ENCODE peak calls at places on chromosomes 6 and 20, in nine cellular contexts. D, V, E, W, T, J, Z, N and P are unnamed samples.

GRCh38 chr20:57114290-57115005 is 152.0 kb downstream of the BMP7 start:
- DNase-seq in W (no peak), N (no peak), V (no peak), E (no peak), T (no peak), D (no peak), J (no peak), Z (no peak), P (no peak)

GRCh38 chr6:20366082-20366834 is 35.4 kb upstream of the E2F3 start:
- DNase-seq in E (no peak), T (no peak), W (no peak), J (no peak), N (no peak), V (no peak), Z (no peak), D (no peak), P (peak; percentile 22)

GRCh38 chr6:141394565-141395051 is 738.1 kb upstream of the GJE1 start:
- DNase-seq in N (no peak), W (no peak), T (no peak), V (no peak), J (no peak), D (no peak), E (no peak), Z (no peak), P (no peak)

GRCh38 chr20:1171461-1172093 is 13.2 kb downstream of the TMEM74B start:
- DNase-seq in T (no peak), W (no peak), Z (no peak), J (no peak), D (peak; percentile 27), V (no peak), N (no peak), E (peak; percentile 35), P (no peak)

GRCh38 chr6:116528163-116528562 is 16.7 kb downstream of the CALHM5 start:
- DNase-seq in J (no peak), W (no peak), Z (no peak), N (no peak), T (no peak), E (no peak), V (no peak), D (no peak), P (no peak)

GRCh38 chr6:148524509-148524908 is 181.9 kb downstream of the SASH1 start:
- DNase-seq in J (no peak), V (no peak), N (no peak), Z (no peak), W (no peak), T (no peak), E (no peak), D (peak; percentile 95), P (no peak)

GRCh38 chr6:12473494-12473893 is 183.3 kb downstream of the EDN1 start:
- DNase-seq in J (no peak), D (no peak), V (no peak), T (no peak), W (no peak), N (no peak), Z (no peak), E (no peak), P (no peak)

GRCh38 chr20:3010985-3011723 is 32.3 kb upstream of the GNRH2 start:
- DNase-seq in D (peak; percentile 61), T (no peak), E (no peak), V (no peak), N (no peak), Z (no peak), W (no peak), J (no peak), P (no peak)

GRCh38 chr20:14715400-14715799 is 378.0 kb upstream of the FLRT3 start:
- DNase-seq in W (no peak), J (no peak), T (no peak), V (no peak), Z (no peak), N (no peak), D (no peak), E (no peak), P (no peak)

GRCh38 chr6:16441262-16441661 is 202.9 kb downstream of the GMPR start:
- DNase-seq in N (no peak), V (no peak), W (no peak), T (no peak), Z (no peak), E (no peak), J (no peak), D (no peak), P (no peak)

GRCh38 chr6:11538799-11539468 is 1.4 kb downstream of the TMEM170B start:
- DNase-seq in N (no peak), J (no peak), D (no peak), W (no peak), E (no peak), T (no peak), V (no peak), Z (no peak), P (no peak)

GRCh38 chr6:168247456-168248147 is 72.0 kb downstream of the DACT2 start:
- DNase-seq in E (no peak), N (no peak), J (no peak), Z (no peak), V (no peak), D (no peak), T (no peak), W (no peak), P (peak; percentile 48)

GRCh38 chr6:56637640-56638039 is 5.0 kb downstream of the DST start:
- DNase-seq in J (no peak), T (no peak), W (peak; percentile 49), E (no peak), D (peak; percentile 80), V (no peak), Z (no peak), N (no peak), P (no peak)

GRCh38 chr6:168132531-168133184 is 53.6 kb upstream of the FRMD1 start:
- DNase-seq in W (no peak), E (peak; percentile 63), D (peak; percentile 80), V (no peak), N (peak; percentile 67), J (peak; percentile 73), T (peak; percentile 83), Z (peak; percentile 9), P (peak; percentile 87)

GRCh38 chr20:47875302-47876025 is 90.2 kb upstream of the SULF2 start:
- DNase-seq in T (no peak), E (no peak), D (no peak), W (no peak), Z (no peak), V (no peak), J (no peak), N (no peak), P (no peak)

GRCh38 chr20:25521382-25521781 is 63.9 kb downstream of the NINL start:
- DNase-seq in W (no peak), V (no peak), D (no peak), N (no peak), T (no peak), Z (no peak), J (no peak), E (no peak), P (no peak)
- H3K36me3 ChIP-seq in W (no peaks in the 10 kb centered on the region), V (no peaks in the 10 kb centered on the region), D (peaks cover 14% of the 10 kb centered on the region), N (no peaks in the 10 kb centered on the region), T (peaks cover 3% of the 10 kb centered on the region), Z (peaks cover 2% of the 10 kb centered on the region), J (no peaks in the 10 kb centered on the region), E (no peaks in the 10 kb centered on the region), P (no peaks in the 10 kb centered on the region)

GRCh38 chr20:64025101-64025825 is 10.7 kb upstream of the C20orf204 start:
- DNase-seq in E (no peak), D (no peak), V (no peak), T (no peak), J (no peak), Z (no peak), W (no peak), N (no peak), P (no peak)

GRCh38 chr20:64021124-64021975 is 14.6 kb upstream of the C20orf204 start:
- DNase-seq in V (no peak), N (no peak), W (no peak), E (no peak), D (no peak), T (no peak), Z (no peak), J (no peak), P (no peak)

GRCh38 chr20:64023278-64024140 is 12.5 kb upstream of the C20orf204 start:
- DNase-seq in N (no peak), J (no peak), Z (no peak), D (no peak), V (no peak), W (no peak), E (no peak), T (no peak), P (no peak)

GRCh38 chr20:64024141-64024990 is 11.6 kb upstream of the C20orf204 start:
- DNase-seq in D (no peak), J (no peak), E (no peak), N (no peak), W (no peak), V (no peak), T (no peak), Z (no peak), P (no peak)

GRCh38 chr20:64022671-64023070 is 13.3 kb upstream of the C20orf204 start:
- DNase-seq in J (no peak), T (no peak), W (no peak), V (no peak), D (no peak), Z (no peak), N (no peak), E (no peak), P (no peak)
- H3K36me3 ChIP-seq in J (peaks cover 93% of the 10 kb centered on the region), T (peaks cover 98% of the 10 kb centered on the region), W (peaks cover 37% of the 10 kb centered on the region), V (no peaks in the 10 kb centered on the region), D (peaks cover 70% of the 10 kb centered on the region), Z (peaks cover 57% of the 10 kb centered on the region), N (peaks cover 92% of the 10 kb centered on the region), E (no peaks in the 10 kb centered on the region), P (peaks cover 94% of the 10 kb centered on the region)

GRCh38 chr6:34652263-34652662 is 44.3 kb downstream of the ILRUN start:
- DNase-seq in N (no peak), Z (no peak), V (no peak), D (no peak), T (no peak), J (no peak), W (no peak), E (no peak), P (no peak)
- H3K36me3 ChIP-seq in N (no peaks in the 10 kb centered on the region), Z (peaks cover 1% of the 10 kb centered on the region), V (no peaks in the 10 kb centered on the region), D (peaks cover 5% of the 10 kb centered on the region), T (peaks cover 11% of the 10 kb centered on the region), J (peaks cover 6% of the 10 kb centered on the region), W (peaks cover 4% of the 10 kb centered on the region), E (no peaks in the 10 kb centered on the region), P (no peaks in the 10 kb centered on the region)

GRCh38 chr20:48952656-48953055 is 31.1 kb downstream of the ARFGEF2 start:
- DNase-seq in Z (no peak), N (no peak), E (no peak), J (no peak), D (no peak), V (no peak), W (no peak), T (no peak), P (no peak)

GRCh38 chr20:48951646-48952045 is 30.1 kb downstream of the ARFGEF2 start:
- DNase-seq in W (no peak), D (no peak), Z (no peak), E (no peak), T (no peak), V (no peak), N (no peak), J (no peak), P (no peak)

GRCh38 chr20:48948612-48949011 is 27.1 kb downstream of the ARFGEF2 start:
- DNase-seq in V (no peak), T (no peak), E (no peak), J (no peak), Z (no peak), N (no peak), D (no peak), W (no peak), P (no peak)

GRCh38 chr20:48951041-48951440 is 29.5 kb downstream of the ARFGEF2 start:
- DNase-seq in E (no peak), V (no peak), D (no peak), T (no peak), J (no peak), N (no peak), W (no peak), Z (no peak), P (no peak)

GRCh38 chr20:48949304-48950170 is 28.0 kb downstream of the ARFGEF2 start:
- DNase-seq in T (no peak), Z (no peak), D (no peak), J (no peak), W (no peak), E (no peak), N (no peak), V (no peak), P (no peak)
- H3K36me3 ChIP-seq in T (peaks cover 81% of the 10 kb centered on the region), Z (peaks cover 24% of the 10 kb centered on the region), D (peaks cover 48% of the 10 kb centered on the region), J (peaks cover 93% of the 10 kb centered on the region), W (peaks cover 21% of the 10 kb centered on the region), E (no peaks in the 10 kb centered on the region), N (peaks cover 58% of the 10 kb centered on the region), V (no peaks in the 10 kb centered on the region), P (peaks cover 56% of the 10 kb centered on the region)